ENCODE peak calls at places on chromosomes 4 and X, in four cellular contexts. One of them, this sample, is unnamed.
A peak's percentile ranks its signal among the peaks of the same experiment; 100 is the strongest.

GRCh38 chrX:81305240-81305639 is 103.3 kb downstream of the SH3BGRL start:
- DNase-seq in breast epithelium: no peak
- DNase-seq in endothelial cell of umbilical vein: no peak
- DNase-seq in HCT116: no peak
- DNase-seq in this sample: no peak

GRCh38 chr4:151488968-151489367 is 80.0 kb downstream of the FHIP1A start:
- DNase-seq in breast epithelium: no peak
- DNase-seq in endothelial cell of umbilical vein: no peak
- DNase-seq in HCT116: no peak
- DNase-seq in this sample: no peak

GRCh38 chr4:118776166-118776954 is 59.6 kb downstream of the SEC24D start:
- DNase-seq in breast epithelium: no peak
- DNase-seq in endothelial cell of umbilical vein: peak; percentile 50
- DNase-seq in HCT116: no peak
- DNase-seq in this sample: no peak

GRCh38 chr4:53361451-53361850 is 4.4 kb downstream of the SCFD2 start:
- DNase-seq in breast epithelium: no peak
- DNase-seq in endothelial cell of umbilical vein: no peak
- DNase-seq in HCT116: no peak
- DNase-seq in this sample: no peak

GRCh38 chr4:173420324-173420752 is 21.4 kb upstream of the SCRG1 start:
- DNase-seq in breast epithelium: no peak
- DNase-seq in endothelial cell of umbilical vein: peak; percentile 49
- DNase-seq in HCT116: peak; percentile 12
- DNase-seq in this sample: no peak

GRCh38 chr4:108049406-108049805 is 59.7 kb downstream of the HADH start:
- DNase-seq in breast epithelium: no peak
- DNase-seq in endothelial cell of umbilical vein: no peak
- DNase-seq in HCT116: no peak
- DNase-seq in this sample: no peak

GRCh38 chr4:6657242-6658203 is 17.0 kb downstream of the MRFAP1 start:
- DNase-seq in breast epithelium: no peak
- DNase-seq in endothelial cell of umbilical vein: no peak
- DNase-seq in HCT116: no peak
- DNase-seq in this sample: no peak

GRCh38 chr4:1728061-1728980 is 7.0 kb downstream of the TACC3 start:
- DNase-seq in breast epithelium: no peak
- DNase-seq in endothelial cell of umbilical vein: no peak
- DNase-seq in HCT116: no peak
- DNase-seq in this sample: no peak

GRCh38 chr4:81472249-81473085 is 760 bp upstream of the RASGEF1B start:
- DNase-seq in breast epithelium: no peak
- DNase-seq in endothelial cell of umbilical vein: no peak
- DNase-seq in HCT116: no peak
- DNase-seq in this sample: peak; percentile 59

GRCh38 chr4:71472946-71473345 is 134.1 kb downstream of the SLC4A4 start:
- DNase-seq in breast epithelium: no peak
- DNase-seq in endothelial cell of umbilical vein: no peak
- DNase-seq in HCT116: no peak
- DNase-seq in this sample: no peak

GRCh38 chrX:66191563-66191962 is 27.5 kb downstream of the HEPH start:
- DNase-seq in breast epithelium: no peak
- DNase-seq in endothelial cell of umbilical vein: no peak
- DNase-seq in HCT116: no peak
- DNase-seq in this sample: no peak

GRCh38 chr4:51894246-51894645 is 51.3 kb downstream of the DCUN1D4 start:
- DNase-seq in breast epithelium: no peak
- DNase-seq in endothelial cell of umbilical vein: peak; percentile 50
- DNase-seq in HCT116: no peak
- DNase-seq in this sample: no peak

GRCh38 chrX:21798677-21799219 is 40.7 kb upstream of the MBTPS2 start:
- DNase-seq in breast epithelium: no peak
- DNase-seq in endothelial cell of umbilical vein: no peak
- DNase-seq in HCT116: peak; percentile 84
- DNase-seq in this sample: no peak

GRCh38 chrX:68658530-68658929 is 11.1 kb downstream of the STARD8 start:
- DNase-seq in breast epithelium: no peak
- DNase-seq in endothelial cell of umbilical vein: no peak
- DNase-seq in HCT116: no peak
- DNase-seq in this sample: no peak

GRCh38 chrX:14022019-14022418 is 7.7 kb downstream of the GEMIN8 start:
- DNase-seq in breast epithelium: no peak
- DNase-seq in endothelial cell of umbilical vein: no peak
- DNase-seq in HCT116: no peak
- DNase-seq in this sample: no peak

GRCh38 chr4:176547005-176547404 is 227.2 kb downstream of the SPCS3 start:
- DNase-seq in breast epithelium: no peak
- DNase-seq in endothelial cell of umbilical vein: no peak
- DNase-seq in HCT116: no peak
- DNase-seq in this sample: no peak

GRCh38 chr4:2370597-2371320 is 47.7 kb downstream of the ZFYVE28 start:
- DNase-seq in breast epithelium: no peak
- DNase-seq in endothelial cell of umbilical vein: no peak
- DNase-seq in HCT116: no peak
- DNase-seq in this sample: no peak

GRCh38 chrX:12138366-12139313 is at the start of gene FRMPD4:
- DNase-seq in breast epithelium: no peak
- DNase-seq in endothelial cell of umbilical vein: no peak
- DNase-seq in HCT116: no peak
- DNase-seq in this sample: no peak
- H3K4me3 ChIP-seq in breast epithelium: peak within 1 kb of the TSS; percentile 20
- H3K4me3 ChIP-seq in endothelial cell of umbilical vein: peak within 1 kb of the TSS; percentile 40
- H3K4me3 ChIP-seq in HCT116: no peak within 1 kb of the TSS
- H3K4me3 ChIP-seq in this sample: no peak within 1 kb of the TSS

GRCh38 chrX:153939573-153939972 is 4.7 kb upstream of the NAA10 start:
- DNase-seq in breast epithelium: no peak
- DNase-seq in endothelial cell of umbilical vein: no peak
- DNase-seq in HCT116: no peak
- DNase-seq in this sample: no peak
- H3K4me3 ChIP-seq in breast epithelium: no peak overlapping the region
- H3K4me3 ChIP-seq in endothelial cell of umbilical vein: no peak overlapping the region
- H3K4me3 ChIP-seq in HCT116: no peak overlapping the region
- H3K4me3 ChIP-seq in this sample: no peak overlapping the region

GRCh38 chrX:7073336-7073735 is 74.2 kb upstream of the STS start:
- DNase-seq in breast epithelium: no peak
- DNase-seq in endothelial cell of umbilical vein: no peak
- DNase-seq in HCT116: no peak
- DNase-seq in this sample: no peak

GRCh38 chrX:7072856-7073255 is 74.7 kb upstream of the STS start:
- DNase-seq in breast epithelium: no peak
- DNase-seq in endothelial cell of umbilical vein: no peak
- DNase-seq in HCT116: no peak
- DNase-seq in this sample: no peak

GRCh38 chrX:7074908-7075204 is 72.7 kb upstream of the STS start:
- DNase-seq in breast epithelium: no peak
- DNase-seq in endothelial cell of umbilical vein: no peak
- DNase-seq in HCT116: no peak
- DNase-seq in this sample: no peak

GRCh38 chrX:7076245-7076661 is 71.3 kb upstream of the STS start:
- DNase-seq in breast epithelium: no peak
- DNase-seq in endothelial cell of umbilical vein: no peak
- DNase-seq in HCT116: no peak
- DNase-seq in this sample: no peak

GRCh38 chrX:7074135-7074907 is 73.2 kb upstream of the STS start:
- DNase-seq in breast epithelium: no peak
- DNase-seq in endothelial cell of umbilical vein: no peak
- DNase-seq in HCT116: no peak
- DNase-seq in this sample: no peak
- H3K4me3 ChIP-seq in breast epithelium: no peak overlapping the region
- H3K4me3 ChIP-seq in endothelial cell of umbilical vein: no peak overlapping the region
- H3K4me3 ChIP-seq in HCT116: no peak overlapping the region
- H3K4me3 ChIP-seq in this sample: no peak overlapping the region

GRCh38 chr4:87680271-87680670 is 30.2 kb downstream of the DMP1 start:
- DNase-seq in breast epithelium: no peak
- DNase-seq in endothelial cell of umbilical vein: no peak
- DNase-seq in HCT116: no peak
- DNase-seq in this sample: no peak

GRCh38 chr4:87677731-87678130 is 27.7 kb downstream of the DMP1 start:
- DNase-seq in breast epithelium: no peak
- DNase-seq in endothelial cell of umbilical vein: no peak
- DNase-seq in HCT116: no peak
- DNase-seq in this sample: no peak

DNA sequence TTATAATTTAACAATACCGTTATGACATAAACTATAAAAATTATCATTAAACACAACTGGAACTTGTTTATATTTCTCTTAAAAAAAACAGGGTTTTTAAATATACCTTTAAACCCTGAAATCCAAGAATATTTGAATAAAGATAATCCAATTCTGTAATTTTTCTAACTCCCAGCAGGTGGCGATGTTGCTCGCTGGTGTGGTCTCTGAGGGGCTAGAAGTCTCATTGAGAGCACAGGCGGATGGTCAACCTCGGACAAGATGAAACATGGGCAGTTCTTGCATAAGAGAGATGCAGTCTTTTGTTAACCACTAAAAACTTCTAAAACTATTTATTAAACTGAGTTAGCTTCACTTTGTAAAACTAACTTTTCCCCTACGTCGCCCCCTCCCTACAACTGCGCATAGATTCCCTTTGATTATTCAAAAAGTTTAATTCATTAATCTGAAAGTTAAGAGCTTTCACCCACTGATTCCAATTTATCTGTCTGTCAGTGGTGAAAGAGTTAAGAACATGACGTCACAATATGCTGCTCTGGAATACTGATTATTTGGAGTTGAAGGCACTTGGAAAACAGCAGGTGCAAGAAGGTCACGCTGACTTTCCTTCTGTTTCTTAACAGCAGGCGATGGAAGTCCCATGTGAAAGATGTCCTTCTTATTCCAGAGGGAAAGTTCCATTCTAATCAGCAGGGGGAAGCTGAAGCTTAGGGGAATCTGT is 29.5 kb downstream of the DMP1 start:
- DNase-seq in breast epithelium: no peak
- DNase-seq in endothelial cell of umbilical vein: peak; percentile 52
- DNase-seq in HCT116: peak; percentile 48
- DNase-seq in this sample: no peak
- H3K4me3 ChIP-seq in breast epithelium: no peak overlapping the region
- H3K4me3 ChIP-seq in endothelial cell of umbilical vein: no peak overlapping the region
- H3K4me3 ChIP-seq in HCT116: no peak overlapping the region
- H3K4me3 ChIP-seq in this sample: no peak overlapping the region